ENCODE peak calls at places on chromosomes 7 and 10, in five cellular contexts. One of them, this sample, is unnamed.
A peak's percentile ranks its signal among the peaks of the same experiment; 100 is the strongest.

GRCh38 chr7:120583835-120584586 is 273.9 kb downstream of the TSPAN12 start:
- DNase-seq in A549: no peak
- DNase-seq in astrocyte of the spinal cord: peak; percentile 86
- DNase-seq in ovary: no peak
- DNase-seq in activated B cell treated with CpG ODN at 0.5 μM for 24 hours: no peak
- DNase-seq in this sample: peak; percentile 18

GRCh38 chr10:130378556-130379400 is 242.6 kb downstream of the GLRX3 start:
- DNase-seq in A549: no peak
- DNase-seq in astrocyte of the spinal cord: no peak
- DNase-seq in ovary: no peak
- DNase-seq in activated B cell treated with CpG ODN at 0.5 μM for 24 hours: no peak
- DNase-seq in this sample: no peak

GRCh38 chr7:18590259-18590658 is 94.7 kb downstream of the HDAC9 start:
- DNase-seq in A549: no peak
- DNase-seq in astrocyte of the spinal cord: no peak
- DNase-seq in ovary: no peak
- DNase-seq in activated B cell treated with CpG ODN at 0.5 μM for 24 hours: no peak
- DNase-seq in this sample: no peak

GRCh38 chr7:66296001-66296521 is 90.9 kb downstream of the TPST1 start:
- DNase-seq in A549: no peak
- DNase-seq in astrocyte of the spinal cord: peak; percentile 48
- DNase-seq in ovary: no peak
- DNase-seq in activated B cell treated with CpG ODN at 0.5 μM for 24 hours: no peak
- DNase-seq in this sample: no peak

GRCh38 chr10:93963434-93963833 is 30.3 kb upstream of the PLCE1 start:
- DNase-seq in A549: no peak
- DNase-seq in astrocyte of the spinal cord: no peak
- DNase-seq in ovary: no peak
- DNase-seq in activated B cell treated with CpG ODN at 0.5 μM for 24 hours: no peak
- DNase-seq in this sample: no peak

GRCh38 chr10:104076743-104077160 is 8.9 kb downstream of the COL17A1 start:
- DNase-seq in A549: no peak
- DNase-seq in astrocyte of the spinal cord: peak; percentile 62
- DNase-seq in ovary: no peak
- DNase-seq in activated B cell treated with CpG ODN at 0.5 μM for 24 hours: no peak
- DNase-seq in this sample: peak; percentile 13

GRCh38 chr10:99532687-99533495 is at the start of gene NKX2-3:
- DNase-seq in A549: peak; percentile 75
- DNase-seq in astrocyte of the spinal cord: no peak
- DNase-seq in ovary: no peak
- DNase-seq in activated B cell treated with CpG ODN at 0.5 μM for 24 hours: no peak
- DNase-seq in this sample: no peak

GRCh38 chr10:21692909-21693308 is 158.9 kb downstream of the MLLT10 start:
- DNase-seq in A549: no peak
- DNase-seq in astrocyte of the spinal cord: no peak
- DNase-seq in ovary: no peak
- DNase-seq in activated B cell treated with CpG ODN at 0.5 μM for 24 hours: no peak
- DNase-seq in this sample: no peak

GRCh38 chr7:45662018-45662417 is 87.8 kb downstream of the ADCY1 start:
- DNase-seq in A549: no peak
- DNase-seq in astrocyte of the spinal cord: no peak
- DNase-seq in ovary: no peak
- DNase-seq in activated B cell treated with CpG ODN at 0.5 μM for 24 hours: no peak
- DNase-seq in this sample: no peak

GRCh38 chr10:102646610-102647432 is 2.5 kb downstream of the TRIM8 start:
- DNase-seq in A549: no peak
- DNase-seq in astrocyte of the spinal cord: peak; percentile 37
- DNase-seq in ovary: peak; percentile 56
- DNase-seq in activated B cell treated with CpG ODN at 0.5 μM for 24 hours: peak; percentile 38
- DNase-seq in this sample: no peak

GRCh38 chr10:71933651-71934050 is 30.5 kb upstream of the CHST3 start:
- DNase-seq in A549: no peak
- DNase-seq in astrocyte of the spinal cord: no peak
- DNase-seq in ovary: no peak
- DNase-seq in activated B cell treated with CpG ODN at 0.5 μM for 24 hours: no peak
- DNase-seq in this sample: no peak

GRCh38 chr7:101996876-101997275 is 179.4 kb downstream of the CUX1 start:
- DNase-seq in A549: no peak
- DNase-seq in astrocyte of the spinal cord: no peak
- DNase-seq in ovary: no peak
- DNase-seq in activated B cell treated with CpG ODN at 0.5 μM for 24 hours: no peak
- DNase-seq in this sample: no peak

GRCh38 chr7:108030536-108030935 is 27.6 kb upstream of the LAMB1 start:
- DNase-seq in A549: no peak
- DNase-seq in astrocyte of the spinal cord: peak; percentile 40
- DNase-seq in ovary: no peak
- DNase-seq in activated B cell treated with CpG ODN at 0.5 μM for 24 hours: no peak
- DNase-seq in this sample: no peak

GRCh38 chr10:84296071-84296981 is 32.1 kb upstream of the CCSER2 start:
- DNase-seq in A549: no peak
- DNase-seq in astrocyte of the spinal cord: peak; percentile 90
- DNase-seq in ovary: no peak
- DNase-seq in activated B cell treated with CpG ODN at 0.5 μM for 24 hours: no peak
- DNase-seq in this sample: no peak

GRCh38 chr7:111098926-111099250 is 8.0 kb downstream of the LRRN3 start:
- DNase-seq in A549: no peak
- DNase-seq in astrocyte of the spinal cord: no peak
- DNase-seq in ovary: no peak
- DNase-seq in activated B cell treated with CpG ODN at 0.5 μM for 24 hours: no peak
- DNase-seq in this sample: no peak

GRCh38 chr10:76550806-76551205 is 1086.8 kb downstream of the KCNMA1 start:
- DNase-seq in A549: no peak
- DNase-seq in astrocyte of the spinal cord: peak; percentile 24
- DNase-seq in ovary: no peak
- DNase-seq in activated B cell treated with CpG ODN at 0.5 μM for 24 hours: no peak
- DNase-seq in this sample: no peak

GRCh38 chr7:26958834-26959233 is 94.4 kb upstream of the SKAP2 start:
- DNase-seq in A549: peak; percentile 88
- DNase-seq in astrocyte of the spinal cord: peak; percentile 80
- DNase-seq in ovary: no peak
- DNase-seq in activated B cell treated with CpG ODN at 0.5 μM for 24 hours: no peak
- DNase-seq in this sample: no peak

GRCh38 chr7:156897673-156898072 is 4.7 kb upstream of the LMBR1 start:
- DNase-seq in A549: peak; percentile 61
- DNase-seq in astrocyte of the spinal cord: no peak
- DNase-seq in ovary: no peak
- DNase-seq in activated B cell treated with CpG ODN at 0.5 μM for 24 hours: no peak
- DNase-seq in this sample: no peak

GRCh38 chr10:65496541-65496940 is 1429.3 kb upstream of the LRRTM3 start:
- DNase-seq in A549: no peak
- DNase-seq in astrocyte of the spinal cord: no peak
- DNase-seq in ovary: no peak
- DNase-seq in activated B cell treated with CpG ODN at 0.5 μM for 24 hours: no peak
- DNase-seq in this sample: no peak

GRCh38 chr10:112967200-112967599 is 17.2 kb downstream of the TCF7L2 start:
- DNase-seq in A549: peak; percentile 48
- DNase-seq in astrocyte of the spinal cord: peak; percentile 51
- DNase-seq in ovary: no peak
- DNase-seq in activated B cell treated with CpG ODN at 0.5 μM for 24 hours: no peak
- DNase-seq in this sample: no peak

GRCh38 chr7:47100815-47101435 is 481.0 kb downstream of the TNS3 start:
- DNase-seq in A549: peak; percentile 79
- DNase-seq in astrocyte of the spinal cord: peak; percentile 57
- DNase-seq in ovary: no peak
- DNase-seq in activated B cell treated with CpG ODN at 0.5 μM for 24 hours: no peak
- DNase-seq in this sample: peak; percentile 89

GRCh38 chr7:47970750-47971149 is 8.7 kb downstream of the HUS1 start:
- DNase-seq in A549: no peak
- DNase-seq in astrocyte of the spinal cord: no peak
- DNase-seq in ovary: no peak
- DNase-seq in activated B cell treated with CpG ODN at 0.5 μM for 24 hours: no peak
- DNase-seq in this sample: no peak

GRCh38 chr7:140042386-140042670 is 20.4 kb downstream of the PARP12 start:
- DNase-seq in A549: no peak
- DNase-seq in astrocyte of the spinal cord: no peak
- DNase-seq in ovary: no peak
- DNase-seq in activated B cell treated with CpG ODN at 0.5 μM for 24 hours: no peak
- DNase-seq in this sample: no peak

GRCh38 chr7:3138992-3139391 is 95.3 kb upstream of the CARD11 start:
- DNase-seq in A549: no peak
- DNase-seq in astrocyte of the spinal cord: no peak
- DNase-seq in ovary: no peak
- DNase-seq in activated B cell treated with CpG ODN at 0.5 μM for 24 hours: no peak
- DNase-seq in this sample: no peak

GRCh38 chr7:114481995-114482394 is 67.4 kb downstream of the FOXP2 start:
- DNase-seq in A549: no peak
- DNase-seq in astrocyte of the spinal cord: peak; percentile 19
- DNase-seq in ovary: no peak
- DNase-seq in activated B cell treated with CpG ODN at 0.5 μM for 24 hours: no peak
- DNase-seq in this sample: no peak

GRCh38 chr7:151114151-151115090 is 28.1 kb downstream of the AGAP3 start:
- DNase-seq in A549: no peak
- DNase-seq in astrocyte of the spinal cord: peak; percentile 14
- DNase-seq in ovary: no peak
- DNase-seq in activated B cell treated with CpG ODN at 0.5 μM for 24 hours: no peak
- DNase-seq in this sample: peak; percentile 53

GRCh38 chr7:984361-985126 is 1.6 kb downstream of the CYP2W1 start:
- DNase-seq in A549: no peak
- DNase-seq in astrocyte of the spinal cord: no peak
- DNase-seq in ovary: peak; percentile 42
- DNase-seq in activated B cell treated with CpG ODN at 0.5 μM for 24 hours: no peak
- DNase-seq in this sample: no peak

GRCh38 chr7:46034056-46034768 is 113.1 kb upstream of the IGFBP3 start:
- DNase-seq in A549: no peak
- DNase-seq in astrocyte of the spinal cord: no peak
- DNase-seq in ovary: no peak
- DNase-seq in activated B cell treated with CpG ODN at 0.5 μM for 24 hours: no peak
- DNase-seq in this sample: no peak

GRCh38 chr7:3092468-3092867 is 48.8 kb upstream of the CARD11 start:
- DNase-seq in A549: no peak
- DNase-seq in astrocyte of the spinal cord: peak; percentile 10
- DNase-seq in ovary: no peak
- DNase-seq in activated B cell treated with CpG ODN at 0.5 μM for 24 hours: peak; percentile 54
- DNase-seq in this sample: no peak

GRCh38 chr7:70557281-70557680 is 574.7 kb upstream of the GALNT17 start:
- DNase-seq in A549: no peak
- DNase-seq in astrocyte of the spinal cord: no peak
- DNase-seq in ovary: no peak
- DNase-seq in activated B cell treated with CpG ODN at 0.5 μM for 24 hours: no peak
- DNase-seq in this sample: no peak

GRCh38 chr7:100162874-100163533 is 4.5 kb upstream of the TRAPPC14 start:
- DNase-seq in A549: peak; percentile 45
- DNase-seq in astrocyte of the spinal cord: no peak
- DNase-seq in ovary: no peak
- DNase-seq in activated B cell treated with CpG ODN at 0.5 μM for 24 hours: no peak
- DNase-seq in this sample: peak; percentile 27

GRCh38 chr10:102628451-102628911 is 15.8 kb upstream of the TRIM8 start:
- DNase-seq in A549: no peak
- DNase-seq in astrocyte of the spinal cord: no peak
- DNase-seq in ovary: no peak
- DNase-seq in activated B cell treated with CpG ODN at 0.5 μM for 24 hours: no peak
- DNase-seq in this sample: peak; percentile 26

DNA sequence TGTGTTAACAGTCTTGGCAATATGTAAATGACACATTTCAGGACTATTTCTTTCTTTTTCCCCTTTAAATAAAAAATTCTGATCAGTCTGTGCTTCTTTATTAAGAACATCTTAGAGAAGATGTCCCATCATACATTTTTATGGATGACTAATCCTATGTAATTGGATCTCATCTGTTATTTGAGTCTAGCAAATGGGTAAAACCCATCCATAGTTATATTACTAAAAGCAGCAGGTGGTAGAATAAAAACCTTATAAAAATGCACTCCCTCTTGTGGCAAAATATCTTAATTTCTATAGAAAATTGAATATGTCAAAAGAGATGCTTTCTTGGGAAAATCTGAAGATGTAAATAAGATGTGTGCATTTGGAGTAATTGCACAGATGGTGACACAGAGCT is 35.3 kb downstream of the TRRAP start:
- DNase-seq in A549: no peak
- DNase-seq in astrocyte of the spinal cord: peak; percentile 39
- DNase-seq in ovary: no peak
- DNase-seq in activated B cell treated with CpG ODN at 0.5 μM for 24 hours: no peak
- DNase-seq in this sample: no peak
- TF ChIP-seq CTCF in A549: peak; percentile 14
- TF ChIP-seq CTCF in astrocyte of the spinal cord: no peak
- TF ChIP-seq CTCF in ovary: no peak
- TF ChIP-seq CTCF in activated B cell treated with CpG ODN at 0.5 μM for 24 hours: no peak
- TF ChIP-seq CTCF in this sample: no peak

GRCh38 chr7:127107601-127108007 is 145.1 kb downstream of the GRM8 start:
- DNase-seq in A549: peak; percentile 66
- DNase-seq in astrocyte of the spinal cord: peak; percentile 43
- DNase-seq in ovary: peak; percentile 12
- DNase-seq in activated B cell treated with CpG ODN at 0.5 μM for 24 hours: no peak
- DNase-seq in this sample: peak; percentile 62
- TF ChIP-seq CTCF in A549: peak; percentile 54
- TF ChIP-seq CTCF in astrocyte of the spinal cord: peak; percentile 45
- TF ChIP-seq CTCF in ovary: no peak
- TF ChIP-seq CTCF in activated B cell treated with CpG ODN at 0.5 μM for 24 hours: no peak
- TF ChIP-seq CTCF in this sample: peak; percentile 63

DNA sequence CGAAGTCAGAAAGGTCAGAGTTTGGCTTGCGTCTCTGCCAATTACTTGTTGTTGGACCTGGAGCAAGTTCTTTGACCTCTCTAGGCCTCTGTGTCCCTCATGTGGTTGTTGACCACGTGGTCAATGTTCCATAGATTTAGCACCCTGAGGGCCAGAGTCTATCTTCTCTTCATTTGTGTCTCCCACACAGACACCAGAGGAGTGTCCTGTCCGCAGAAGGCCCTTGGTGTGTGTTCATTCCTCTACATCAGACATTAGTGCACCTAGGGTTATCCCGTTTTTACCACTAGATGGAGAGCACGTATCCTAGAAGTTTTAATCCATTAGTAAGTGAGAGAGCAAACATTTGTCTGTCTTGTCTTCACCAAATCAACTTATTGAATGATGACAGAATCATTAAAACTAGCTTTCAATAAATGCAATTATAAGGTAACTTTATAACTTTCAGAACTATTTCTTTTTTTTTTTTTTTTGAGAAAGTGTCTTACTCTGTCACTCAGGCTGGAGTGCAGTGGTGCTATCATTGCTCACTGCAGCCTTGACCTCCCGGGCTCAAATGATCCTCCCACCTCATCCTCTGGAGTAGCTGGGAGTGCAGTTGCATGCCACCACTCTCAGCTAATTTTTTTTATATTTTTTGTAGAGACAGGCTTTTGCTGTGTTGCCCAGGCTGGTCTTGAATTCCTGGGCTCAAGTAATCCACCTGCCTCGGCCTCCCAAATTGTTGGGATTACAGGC is 122.5 kb upstream of the ANKRD1 start:
- DNase-seq in A549: peak; percentile 53
- DNase-seq in astrocyte of the spinal cord: peak; percentile 42
- DNase-seq in ovary: no peak
- DNase-seq in activated B cell treated with CpG ODN at 0.5 μM for 24 hours: no peak
- DNase-seq in this sample: peak; percentile 1
- TF ChIP-seq CTCF in A549: peak; percentile 66
- TF ChIP-seq CTCF in astrocyte of the spinal cord: peak; percentile 55
- TF ChIP-seq CTCF in ovary: no peak
- TF ChIP-seq CTCF in activated B cell treated with CpG ODN at 0.5 μM for 24 hours: no peak
- TF ChIP-seq CTCF in this sample: peak; percentile 29

GRCh38 chr10:55668326-55668922 is 692.6 kb downstream of the ZWINT start:
- DNase-seq in A549: peak; percentile 29
- DNase-seq in astrocyte of the spinal cord: no peak
- DNase-seq in ovary: no peak
- DNase-seq in activated B cell treated with CpG ODN at 0.5 μM for 24 hours: no peak
- DNase-seq in this sample: peak; percentile 37
- TF ChIP-seq CTCF in A549: peak; percentile 21
- TF ChIP-seq CTCF in astrocyte of the spinal cord: peak; percentile 11
- TF ChIP-seq CTCF in ovary: no peak
- TF ChIP-seq CTCF in activated B cell treated with CpG ODN at 0.5 μM for 24 hours: no peak
- TF ChIP-seq CTCF in this sample: no peak